ENCODE peak calls at places on chromosomes 13 and 19, in four cellular contexts. D is AG08396, A is left ventricle myocardium superior, H is H54. Y is an unnamed sample.

GRCh38 chr13:29923554-29924481 is 73.4 kb upstream of the UBL3 start:
- DNase-seq in D (peak), H (peak), A (peak), Y (peak)

GRCh38 chr19:45630463-45630862 is 8.7 kb downstream of the EML2 start:
- DNase-seq in H (peak), D (peak), A (no peak), Y (peak)

GRCh38 chr13:41061914-41062837 is 867 bp downstream of the WBP4 start:
- DNase-seq in D (peak), A (no peak), H (no peak), Y (peak)

GRCh38 chr19:36030264-36031148 is 2.2 kb downstream of the CLIP3 start:
- DNase-seq in A (no peak), D (peak), H (no peak), Y (no peak)

GRCh38 chr19:5367530-5368133 is 27.0 kb upstream of the PTPRS start:
- DNase-seq in H (no peak), A (no peak), D (no peak), Y (no peak)

GRCh38 chr13:93824286-93824685 is 597.7 kb downstream of the GPC6 start:
- DNase-seq in D (no peak), A (no peak), H (no peak), Y (no peak)

GRCh38 chr19:54281008-54281728 is at the start of gene LILRB2:
- DNase-seq in A (no peak), D (no peak), H (no peak), Y (no peak)

GRCh38 chr13:97130201-97130600 is 91.9 kb upstream of the MBNL2 start:
- DNase-seq in D (no peak), H (no peak), A (no peak), Y (no peak)

GRCh38 chr19:50808856-50809255 is 14.7 kb downstream of the KLK1 start:
- DNase-seq in A (no peak), H (no peak), D (no peak), Y (no peak)

GRCh38 chr19:13097331-13098258 is 5.1 kb downstream of the LYL1 start:
- DNase-seq in H (no peak), A (peak), D (no peak), Y (no peak)

GRCh38 chr13:106656214-106656613 is 88.3 kb upstream of the ARGLU1 start:
- DNase-seq in D (no peak), A (no peak), H (no peak), Y (no peak)

GRCh38 chr19:15323496-15324235 is 8.7 kb downstream of the BRD4 start:
- DNase-seq in H (no peak), D (no peak), A (peak), Y (no peak)

GRCh38 chr19:55157064-55157908 is at the start of gene TNNI3:
- DNase-seq in A (peak), H (no peak), D (no peak), Y (no peak)

GRCh38 chr13:98853791-98854191 is 101.3 kb upstream of the SLC15A1 start:
- DNase-seq in A (no peak), D (peak), H (no peak), Y (no peak)

GRCh38 chr13:80340643-80341097 is 256 bp downstream of the SPRY2 start:
- DNase-seq in D (no peak), A (no peak), H (no peak), Y (no peak)

Y was measured in COLO829.